ENCODE peak calls at places on chromosomes 6 and 20, in nine cellular contexts. V is A549, Q is endothelial cell of umbilical vein, M is HCT116, G is IMR-90, F is PC-3, C is H9, W is psoas muscle, O is mammary epithelial cell. P is an unnamed sample.

GRCh38 chr6:135129139-135129867 is 51.8 kb upstream of the MYB start:
- DNase-seq in C (no peak), F (no peak), Q (no peak), V (no peak), O (no peak), W (no peak), M (no peak), G (no peak), P (no peak)

GRCh38 chr6:116971959-116972358 is 94.9 kb downstream of the RFX6 start:
- DNase-seq in F (peak; percentile 62), M (peak; percentile 54), Q (peak; percentile 37), C (no peak), O (peak; percentile 30), G (peak; percentile 31), W (no peak), V (peak; percentile 60), P (no peak)

GRCh38 chr6:107736713-107737396 is 87.3 kb downstream of the SCML4 start:
- DNase-seq in G (no peak), O (no peak), C (no peak), F (no peak), W (no peak), V (no peak), Q (no peak), M (no peak), P (no peak)

GRCh38 chr20:47456041-47456537 is 45.6 kb upstream of the NCOA3 start:
- DNase-seq in W (no peak), G (no peak), V (no peak), F (no peak), Q (no peak), M (no peak), C (no peak), O (no peak), P (no peak)

GRCh38 chr6:148441454-148441911 is 98.8 kb downstream of the SASH1 start:
- DNase-seq in O (peak; percentile 80), V (peak; percentile 55), Q (peak; percentile 92), C (no peak), W (no peak), M (peak; percentile 66), F (peak; percentile 95), G (peak; percentile 90), P (no peak)

GRCh38 chr20:56229821-56230220 is 18.7 kb upstream of the MC3R start:
- DNase-seq in W (no peak), G (no peak), M (no peak), Q (no peak), F (no peak), C (no peak), O (no peak), V (no peak), P (no peak)

GRCh38 chr6:116251568-116252384 is 2.1 kb downstream of the TSPYL4 start:
- DNase-seq in O (peak; percentile 42), Q (peak; percentile 77), C (peak; percentile 39), M (no peak), W (no peak), V (no peak), F (no peak), G (peak; percentile 80), P (no peak)

GRCh38 chr6:9527679-9528286 is 887.1 kb downstream of the TFAP2A start:
- DNase-seq in Q (no peak), G (no peak), M (no peak), O (no peak), F (no peak), C (no peak), W (no peak), V (no peak), P (no peak)

GRCh38 chr6:118203421-118204000 is 296.4 kb downstream of the SLC35F1 start:
- DNase-seq in O (no peak), V (no peak), F (no peak), M (no peak), C (no peak), G (no peak), Q (no peak), W (no peak), P (no peak)

GRCh38 chr20:32925481-32926196 is 66.9 kb downstream of the EFCAB8 start:
- DNase-seq in F (no peak), C (no peak), O (no peak), M (no peak), W (no peak), V (no peak), G (no peak), Q (no peak), P (no peak)

GRCh38 chr6:50030777-50031562 is 9.2 kb upstream of the DEFB110 start:
- DNase-seq in O (peak; percentile 6), W (no peak), Q (no peak), C (peak; percentile 87), G (peak; percentile 5), V (peak; percentile 27), F (peak; percentile 64), M (peak; percentile 46), P (no peak)
- TF ChIP-seq CTCF in O (peak; percentile 19), W (no peak), Q (no peak), C (peak; percentile 75), G (peak; percentile 17), V (peak; percentile 23), F (peak; percentile 74), M (peak; percentile 68), P (no peak)

DNA sequence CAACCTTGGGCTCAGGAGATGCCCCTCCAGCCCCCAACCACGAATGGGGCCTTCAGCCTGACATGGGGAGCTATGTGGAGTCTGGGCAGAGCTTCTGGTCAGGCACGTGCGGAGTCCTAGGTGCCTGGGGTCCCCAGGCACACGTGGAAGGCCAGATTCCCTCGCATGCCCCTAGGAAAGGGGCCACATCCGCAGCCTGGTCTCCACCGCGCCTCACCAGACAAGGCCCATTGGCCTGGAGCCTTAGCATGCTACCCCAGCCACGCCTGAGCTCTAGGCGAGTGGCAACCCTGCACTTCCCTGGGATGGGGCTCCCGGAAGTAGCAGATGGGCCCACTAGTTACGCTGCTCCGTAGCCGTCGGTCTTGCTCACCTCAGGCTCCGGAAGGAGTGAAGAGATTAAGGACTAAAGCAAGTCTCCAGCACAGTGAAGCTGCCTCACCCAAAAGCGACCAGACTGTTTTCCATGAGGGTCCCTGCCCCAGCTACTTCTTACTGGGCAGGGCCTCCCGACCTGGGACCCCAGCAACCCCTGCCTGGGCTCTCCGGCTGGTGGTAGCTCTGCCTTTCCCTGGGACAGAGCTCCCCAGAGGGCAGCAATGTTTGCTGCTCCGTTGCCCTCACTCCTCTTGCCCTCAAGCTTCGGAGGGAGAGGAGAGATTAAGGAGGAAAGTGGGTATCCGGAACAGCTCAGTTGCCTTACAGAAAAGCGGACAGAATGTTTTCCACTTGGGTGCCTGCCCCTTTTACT is 93.2 kb upstream of the IMPG1 start:
- DNase-seq in M (no peak), W (no peak), Q (no peak), O (no peak), V (no peak), G (no peak), C (no peak), F (no peak), P (no peak)
- H3K9me3 ChIP-seq in M (no peaks in the 10 kb centered on the region), W (no peaks in the 10 kb centered on the region), Q (no peaks in the 10 kb centered on the region), O (peaks cover 15% of the 10 kb centered on the region), V (no peaks in the 10 kb centered on the region), G (peaks cover 12% of the 10 kb centered on the region), C (no peaks in the 10 kb centered on the region), F (no peaks in the 10 kb centered on the region), P (no peaks in the 10 kb centered on the region)

GRCh38 chr6:89400050-89400449 is 12.0 kb downstream of the RRAGD start:
- DNase-seq in G (no peak), M (no peak), C (no peak), F (no peak), O (no peak), V (no peak), Q (no peak), W (no peak), P (no peak)

GRCh38 chr6:89404512-89404911 is 7.6 kb downstream of the RRAGD start:
- DNase-seq in M (no peak), O (no peak), G (no peak), F (no peak), C (no peak), Q (no peak), W (no peak), V (no peak), P (no peak)

GRCh38 chr6:89402776-89403175 is 9.3 kb downstream of the RRAGD start:
- DNase-seq in F (no peak), M (no peak), G (no peak), C (no peak), Q (no peak), V (no peak), W (no peak), O (no peak), P (no peak)

GRCh38 chr6:89406157-89406556 is 5.9 kb downstream of the RRAGD start:
- DNase-seq in M (no peak), G (no peak), V (no peak), F (no peak), C (no peak), O (no peak), W (no peak), Q (no peak), P (no peak)

DNA sequence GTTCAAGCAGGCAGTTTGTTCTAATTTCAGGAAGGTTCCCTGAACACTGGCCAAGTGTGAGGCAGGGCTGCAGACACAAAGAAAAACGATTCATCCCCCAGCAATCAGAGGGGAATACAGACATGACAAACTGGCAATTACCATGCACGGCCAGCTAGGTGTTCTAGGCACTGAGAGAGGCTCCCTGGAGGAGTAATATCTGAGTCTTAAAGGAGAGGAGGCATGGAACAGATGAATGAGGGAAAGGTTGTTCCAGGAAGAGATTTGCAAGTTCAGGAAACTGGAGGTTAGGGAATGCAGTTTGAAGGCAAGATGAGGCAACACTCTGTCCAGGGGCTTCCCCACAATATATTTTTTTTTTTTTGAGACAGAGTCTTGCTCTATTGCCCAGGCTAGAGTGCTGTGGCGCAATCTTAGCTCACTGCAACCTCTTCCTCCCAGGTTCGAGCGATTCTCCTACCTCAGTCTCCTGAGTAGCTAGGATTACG is 11.1 kb downstream of the RRAGD start:
- DNase-seq in W (no peak), O (no peak), V (no peak), F (no peak), C (no peak), Q (no peak), G (no peak), M (no peak), P (no peak)
- H3K4me1 ChIP-seq in W (peaks cover 36% of the 10 kb centered on the region), O (no peaks in the 10 kb centered on the region), V (no peaks in the 10 kb centered on the region), F (no peaks in the 10 kb centered on the region), C (peaks cover 4% of the 10 kb centered on the region), Q (no peaks in the 10 kb centered on the region), G (no peaks in the 10 kb centered on the region), M (no peaks in the 10 kb centered on the region), P (peaks cover 5% of the 10 kb centered on the region)

GRCh38 chr6:44442833-44443444 is 55.4 kb downstream of the CDC5L start:
- DNase-seq in V (no peak), Q (no peak), M (no peak), G (no peak), W (no peak), F (no peak), O (no peak), C (no peak), P (no peak)

GRCh38 chr6:44442235-44442634 is 54.7 kb downstream of the CDC5L start:
- DNase-seq in F (no peak), V (no peak), M (no peak), G (no peak), C (no peak), W (no peak), Q (no peak), O (no peak), P (no peak)

GRCh38 chr6:44441091-44441855 is 53.8 kb downstream of the CDC5L start:
- DNase-seq in V (no peak), M (no peak), Q (peak; percentile 53), G (no peak), F (peak; percentile 25), O (no peak), W (no peak), C (no peak), P (no peak)

GRCh38 chr6:44446626-44447297 is 59.3 kb downstream of the CDC5L start:
- DNase-seq in G (peak; percentile 93), F (peak; percentile 80), C (no peak), Q (no peak), O (peak; percentile 83), M (no peak), W (no peak), V (no peak), P (no peak)

GRCh38 chr6:44444853-44445252 is 57.3 kb downstream of the CDC5L start:
- DNase-seq in M (no peak), Q (no peak), C (no peak), G (no peak), F (no peak), W (no peak), O (no peak), V (no peak), P (no peak)
- TF ChIP-seq CTCF in M (no peak), Q (no peak), C (no peak), G (no peak), F (no peak), W (no peak), O (no peak), V (no peak), P (no peak)

P was measured in lower lobe of right lung.